ENCODE peak calls at places on chromosome 3, in ten cellular contexts. Y is fibroblast of mammary gland, X is Panc1, G is lower leg skin, O is cardiac fibroblast, B is cardiac muscle cell, L is HCT116, D is neural progenitor cell, M is thoracic aorta, U is GM23338. Z is an unnamed sample.

GRCh38 chr3:8371085-8371551 is 130.5 kb upstream of the LMCD1 start:
- DNase-seq in G (no peak), B (peak), U (no peak), L (no peak), Y (peak), M (no peak), X (no peak), D (no peak), O (peak), Z (peak)

GRCh38 chr3:69855436-69856162 is 116.3 kb downstream of the MITF start:
- DNase-seq in L (no peak), Y (peak), D (no peak), X (no peak), B (peak), M (no peak), G (no peak), U (no peak), O (peak), Z (peak)

GRCh38 chr3:101720851-101721649 is 3.4 kb upstream of the CEP97 start:
- DNase-seq in Y (peak), L (no peak), G (no peak), D (no peak), X (no peak), B (no peak), M (no peak), O (no peak), U (no peak), Z (no peak)

GRCh38 chr3:33629219-33629618 is 88.8 kb downstream of the CLASP2 start:
- DNase-seq in Y (no peak), G (no peak), D (no peak), X (no peak), M (no peak), O (peak), L (no peak), B (no peak), U (no peak), Z (no peak)

GRCh38 chr3:178454714-178455113 is 81.5 kb upstream of the KCNMB2 start:
- DNase-seq in M (no peak), G (peak), X (no peak), B (peak), O (peak), L (no peak), U (no peak), D (peak), Y (peak), Z (peak)

GRCh38 chr3:58471025-58471887 is 20.6 kb upstream of the KCTD6 start:
- DNase-seq in Y (peak), G (peak), O (peak), L (peak), D (peak), U (no peak), B (peak), M (no peak), X (peak), Z (peak)

GRCh38 chr3:11624704-11625375 is 18.9 kb downstream of the VGLL4 start:
- DNase-seq in L (no peak), U (no peak), B (no peak), X (no peak), O (no peak), D (no peak), Y (no peak), M (no peak), G (no peak), Z (no peak)

GRCh38 chr3:64108784-64109317 is 85.6 kb upstream of the PSMD6 start:
- DNase-seq in D (no peak), O (no peak), U (no peak), Y (no peak), B (no peak), X (no peak), G (no peak), L (no peak), M (no peak), Z (no peak)

GRCh38 chr3:190024912-190025311 is 95.8 kb downstream of the P3H2 start:
- DNase-seq in M (no peak), G (no peak), X (no peak), L (no peak), Y (peak), B (peak), D (no peak), U (no peak), O (peak), Z (peak)

GRCh38 chr3:196528639-196529233 is 13.6 kb upstream of the SMCO1 start:
- DNase-seq in Y (peak), B (peak), X (no peak), L (peak), G (peak), O (peak), D (peak), M (no peak), U (peak), Z (peak)

GRCh38 chr3:43212914-43213611 is 73.3 kb upstream of the SNRK start:
- DNase-seq in U (no peak), M (no peak), D (no peak), B (no peak), G (no peak), L (no peak), Y (no peak), X (no peak), O (no peak), Z (no peak)

GRCh38 chr3:135271562-135272290 is 476.7 kb downstream of the EPHB1 start:
- DNase-seq in G (no peak), U (peak), O (no peak), D (no peak), X (no peak), Y (no peak), B (no peak), L (no peak), M (no peak), Z (no peak)

GRCh38 chr3:167743799-167744198 is 8.3 kb downstream of the SERPINI1 start:
- DNase-seq in B (no peak), G (no peak), Y (no peak), U (no peak), M (no peak), X (no peak), D (no peak), O (no peak), L (no peak), Z (no peak)

GRCh38 chr3:130395916-130396315 is 50.4 kb downstream of the COL6A5 start:
- DNase-seq in U (peak), G (no peak), O (peak), M (no peak), B (peak), X (peak), Y (peak), D (no peak), L (peak), Z (peak)

GRCh38 chr3:43774799-43775198 is 84.1 kb downstream of the ABHD5 start:
- DNase-seq in D (no peak), X (no peak), Y (no peak), U (no peak), L (no peak), B (no peak), O (no peak), M (no peak), G (no peak), Z (no peak)

GRCh38 chr3:80079886-80080285 is 312.1 kb upstream of the ROBO1 start:
- DNase-seq in D (no peak), U (no peak), L (no peak), B (no peak), O (no peak), X (no peak), G (no peak), Y (no peak), M (no peak), Z (no peak)

GRCh38 chr3:18766971-18767370 is 341.8 kb upstream of the SATB1 start:
- DNase-seq in O (no peak), D (no peak), M (no peak), U (no peak), Y (no peak), G (no peak), L (no peak), X (no peak), B (no peak), Z (no peak)
- TF ChIP-seq CTCF in O (no peak), D (no peak), M (no peak), U (no peak), Y (no peak), G (no peak), L (no peak), X (no peak), B (no peak), Z (no peak)

DNA sequence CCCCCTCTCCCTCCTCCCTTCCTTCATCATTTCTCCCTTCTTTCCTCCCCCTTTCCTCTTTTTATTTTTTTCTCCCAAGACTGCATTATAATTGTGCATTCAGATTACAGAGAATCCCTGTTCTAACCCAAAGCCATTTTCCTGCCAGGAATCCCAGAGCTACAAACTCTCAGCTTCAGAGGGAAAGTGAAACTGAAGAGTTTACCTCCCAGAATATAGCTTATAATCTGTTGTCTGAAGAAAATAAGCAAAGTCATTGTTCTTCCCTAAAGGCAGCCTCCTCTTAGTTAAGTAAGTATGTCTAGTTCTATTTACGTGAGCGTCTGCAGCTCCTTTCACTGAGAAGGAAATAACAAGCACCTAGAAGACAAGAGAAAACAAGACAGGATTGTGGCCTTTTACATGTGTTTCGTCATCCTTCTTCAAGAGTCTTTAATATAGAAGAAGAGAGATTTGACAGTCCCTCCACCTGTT is 97.2 kb downstream of the CHST2 start:
- DNase-seq in U (no peak), Y (peak), X (no peak), B (peak), G (no peak), M (no peak), O (peak), D (no peak), L (no peak), Z (peak)
- H3K4me3 ChIP-seq in U (no peak), Y (no peak), X (no peak), B (no peak), G (no peak), M (no peak), O (no peak), D (no peak), L (no peak), Z (no peak)

DNA sequence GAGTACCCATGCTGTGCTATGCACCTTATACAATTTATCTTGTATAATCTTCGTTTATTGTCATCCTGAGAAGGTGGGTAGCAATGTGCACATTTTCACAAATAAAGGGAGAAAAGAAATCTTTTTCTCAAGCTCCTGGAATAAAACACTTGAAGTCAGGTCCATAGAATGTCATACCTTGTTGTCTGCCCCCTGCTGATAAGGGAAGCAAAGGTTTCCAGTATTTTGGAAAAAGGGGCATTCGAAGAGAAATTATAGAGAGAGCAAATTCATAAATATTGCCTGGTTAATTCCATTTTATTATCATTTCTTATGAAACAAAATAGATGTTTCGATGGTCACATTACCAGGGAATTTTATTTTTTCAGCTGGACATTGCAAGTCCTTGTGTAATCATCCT is 277.8 kb downstream of the RAP2B start:
- DNase-seq in X (no peak), L (no peak), G (no peak), U (peak), Y (peak), D (no peak), M (no peak), O (no peak), B (no peak), Z (no peak)
- TF ChIP-seq CTCF in X (peak), L (peak), G (no peak), U (peak), Y (peak), D (no peak), M (no peak), O (no peak), B (no peak), Z (peak)

DNA sequence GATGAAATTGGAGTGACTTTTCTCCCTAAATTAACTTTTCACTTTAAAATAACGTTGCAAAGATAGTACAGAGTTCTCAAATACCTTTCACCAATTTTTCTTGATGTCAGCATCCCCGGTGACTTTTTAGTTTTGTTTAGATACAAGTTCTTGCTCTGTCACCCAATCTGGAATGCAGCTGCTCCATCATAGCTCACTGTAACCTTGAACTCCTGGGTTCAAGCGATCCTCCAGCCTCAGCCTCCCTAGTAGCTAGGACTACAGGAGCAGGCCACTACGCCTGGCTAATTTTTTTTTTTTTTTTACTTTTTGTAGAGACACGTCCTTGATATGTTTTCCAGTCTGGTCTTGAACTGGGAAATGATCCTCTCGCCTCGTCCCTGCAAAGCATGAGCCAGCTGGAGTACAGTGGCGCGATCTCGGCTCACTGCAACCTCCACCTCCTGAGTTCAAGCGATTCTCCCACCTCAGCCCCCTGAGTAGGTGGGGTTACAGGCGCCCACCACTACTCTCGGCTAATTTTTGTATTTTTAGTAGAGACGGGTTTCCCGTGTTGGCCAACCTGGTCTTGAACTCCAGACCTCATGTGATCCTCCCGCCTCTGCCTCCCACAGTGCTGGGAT is 747 bp downstream of the NSUN3 start:
- DNase-seq in B (no peak), D (no peak), G (no peak), M (no peak), Y (peak), L (no peak), X (no peak), O (no peak), U (no peak), Z (no peak)
- H3K4me3 ChIP-seq in B (peak), D (peak), G (peak), M (peak), Y (peak), L (peak), X (peak), O (peak), U (peak), Z (peak)

DNA sequence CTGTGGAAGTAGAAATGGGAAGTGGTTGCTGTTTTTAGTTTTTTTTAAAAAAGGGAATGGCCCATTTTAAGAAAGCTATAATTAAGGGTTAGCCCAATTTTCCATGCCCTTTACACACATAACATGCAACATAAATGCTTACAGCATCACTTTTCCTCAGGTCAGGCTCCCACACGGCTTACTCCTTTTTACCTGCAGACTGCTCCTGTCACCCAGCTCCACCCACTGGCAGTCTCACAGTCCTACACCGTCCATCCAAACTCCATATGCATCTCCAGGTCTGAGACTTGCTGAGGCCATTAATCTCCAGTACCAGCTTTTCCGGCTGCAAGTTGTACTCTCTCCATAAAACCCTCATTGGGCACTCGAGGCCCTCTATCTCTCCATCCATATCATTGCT is 19.7 kb downstream of the MORC1 start:
- DNase-seq in D (peak), M (no peak), G (no peak), U (peak), B (no peak), X (no peak), L (peak), O (no peak), Y (no peak), Z (no peak)
- TF ChIP-seq CTCF in D (peak), M (no peak), G (no peak), U (peak), B (no peak), X (peak), L (peak), O (no peak), Y (no peak), Z (no peak)

GRCh38 chr3:184183679-184184078 is 2.3 kb upstream of the ABCF3 start:
- DNase-seq in M (no peak), D (no peak), U (no peak), G (no peak), O (no peak), X (no peak), L (no peak), B (no peak), Y (no peak), Z (no peak)

GRCh38 chr3:184186184-184186901 is at the start of gene ABCF3:
- DNase-seq in U (no peak), L (no peak), Y (peak), D (no peak), O (peak), X (no peak), B (peak), M (no peak), G (peak), Z (peak)

GRCh38 chr3:184186902-184187207 is 856 bp downstream of the ABCF3 start:
- DNase-seq in M (no peak), Y (no peak), L (no peak), X (no peak), B (no peak), G (no peak), D (no peak), O (no peak), U (no peak), Z (no peak)

GRCh38 chr3:184185461-184186183 is 377 bp upstream of the ABCF3 start:
- DNase-seq in G (peak), L (peak), U (peak), O (peak), M (peak), B (peak), D (peak), X (peak), Y (peak), Z (peak)

DNA sequence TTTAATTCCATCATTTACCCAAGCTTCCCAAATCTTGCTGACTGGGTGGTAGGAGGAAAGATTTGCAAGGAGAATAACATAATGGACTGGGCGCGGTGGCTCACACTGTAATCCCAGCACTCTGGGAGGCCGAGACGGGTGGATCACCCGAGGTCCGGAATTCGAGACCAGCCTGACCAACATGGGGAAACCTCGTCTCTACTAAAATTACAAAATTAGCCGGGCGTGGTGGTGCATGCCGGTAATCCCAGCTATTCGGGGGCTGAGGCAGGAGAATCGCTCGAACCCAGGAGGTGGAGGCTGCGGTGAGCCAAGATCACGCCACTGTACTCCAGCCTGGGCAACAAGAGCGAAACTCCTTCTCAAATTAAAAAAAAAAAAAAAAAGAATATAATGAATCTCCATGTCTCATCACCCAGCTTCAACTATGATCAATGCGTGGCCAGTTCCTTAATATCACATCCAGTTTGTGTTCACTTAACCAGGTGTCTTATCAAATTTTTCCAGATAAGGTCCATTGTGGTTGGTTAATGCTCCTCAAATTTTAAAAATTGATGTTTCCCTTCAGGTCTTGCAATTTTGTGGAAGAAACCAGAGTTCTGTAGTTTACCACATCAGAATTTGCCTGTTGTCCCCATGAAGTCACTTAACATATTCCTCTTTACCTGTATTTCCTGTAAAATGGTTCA is 1.3 kb upstream of the ABCF3 start:
- DNase-seq in Y (no peak), L (no peak), B (no peak), D (no peak), O (no peak), U (no peak), G (no peak), X (no peak), M (no peak), Z (no peak)
- H3K4me3 ChIP-seq in Y (no peak), L (no peak), B (no peak), D (peak), O (no peak), U (peak), G (no peak), X (no peak), M (no peak), Z (no peak)

GRCh38 chr3:15743587-15744009 is 54.2 kb downstream of the ANKRD28 start:
- DNase-seq in B (no peak), G (no peak), Y (no peak), U (no peak), D (no peak), L (no peak), X (no peak), O (no peak), M (no peak), Z (no peak)
- TF ChIP-seq CTCF in B (no peak), G (no peak), Y (no peak), U (no peak), D (no peak), L (no peak), X (no peak), O (no peak), M (no peak), Z (no peak)

GRCh38 chr3:71432044-71432970 is 151.2 kb downstream of the FOXP1 start:
- DNase-seq in M (no peak), X (no peak), L (no peak), O (no peak), B (no peak), U (no peak), D (no peak), Y (no peak), G (no peak), Z (no peak)
- H3K4me3 ChIP-seq in M (no peak), X (no peak), L (no peak), O (no peak), B (no peak), U (no peak), D (no peak), Y (no peak), G (no peak), Z (no peak)

DNA sequence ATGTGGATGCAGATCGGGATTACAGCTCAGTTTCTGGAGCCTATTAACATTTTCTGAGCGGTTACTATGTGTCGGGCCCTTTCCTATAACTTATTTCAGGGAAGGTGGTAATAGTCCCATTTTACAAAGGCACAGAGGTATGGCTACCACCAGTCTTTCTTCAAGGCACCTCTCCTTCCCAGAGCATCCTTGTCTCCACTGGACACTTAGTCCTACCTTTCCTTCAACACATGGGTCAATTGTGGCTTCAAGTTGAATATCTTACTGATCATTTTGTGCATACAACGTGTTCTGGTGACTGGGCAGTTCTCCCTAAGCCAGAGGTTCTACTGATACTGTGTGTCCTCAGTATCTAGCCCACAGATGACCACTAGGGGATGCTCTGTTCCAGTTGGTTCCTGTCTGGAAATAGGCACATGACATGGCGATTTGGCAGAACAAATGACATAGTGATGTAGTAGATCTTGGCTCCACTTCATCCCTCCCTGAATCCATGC is 60.7 kb upstream of the CMTM8 start:
- DNase-seq in L (peak), G (peak), B (peak), X (peak), M (no peak), D (peak), Y (peak), O (peak), U (peak), Z (peak)
- TF ChIP-seq CTCF in L (peak), G (no peak), B (peak), X (peak), M (peak), D (peak), Y (peak), O (peak), U (peak), Z (peak)

Z was measured in fibroblast of pulmonary artery.